ENCODE peak calls at places on chromosomes 2 and 18, in eight cellular contexts. One of them, this sample, is unnamed.

GRCh38 chr2:189566046-189566445 is 14.5 kb downstream of the SLC40A1 start:
- DNase-seq in ELR: no peak
- DNase-seq in activated gamma-delta T cell treated with Interleukin-2 at 50 U/mL for 16 hours: no peak
- DNase-seq in nephron progenitor cell: no peak
- DNase-seq in activated CD4-positive, alpha-beta T cell treated with anti-CD3 and anti-CD28 coated beads for 4 hours: no peak
- DNase-seq in NCI-H1092 treated with DMSO at 0.1 percent for 48 hours: no peak
- DNase-seq in GM13976: no peak
- DNase-seq in iris pigment epithelial cell: no peak
- DNase-seq in this sample: no peak

GRCh38 chr2:118375907-118376306 is 287.6 kb downstream of the INSIG2 start:
- DNase-seq in ELR: no peak
- DNase-seq in activated gamma-delta T cell treated with Interleukin-2 at 50 U/mL for 16 hours: no peak
- DNase-seq in nephron progenitor cell: no peak
- DNase-seq in activated CD4-positive, alpha-beta T cell treated with anti-CD3 and anti-CD28 coated beads for 4 hours: no peak
- DNase-seq in NCI-H1092 treated with DMSO at 0.1 percent for 48 hours: no peak
- DNase-seq in GM13976: no peak
- DNase-seq in iris pigment epithelial cell: no peak
- DNase-seq in this sample: no peak

GRCh38 chr2:189143930-189144329 is 35.6 kb downstream of the COL5A2 start:
- DNase-seq in ELR: peak
- DNase-seq in activated gamma-delta T cell treated with Interleukin-2 at 50 U/mL for 16 hours: no peak
- DNase-seq in nephron progenitor cell: no peak
- DNase-seq in activated CD4-positive, alpha-beta T cell treated with anti-CD3 and anti-CD28 coated beads for 4 hours: no peak
- DNase-seq in NCI-H1092 treated with DMSO at 0.1 percent for 48 hours: no peak
- DNase-seq in GM13976: no peak
- DNase-seq in iris pigment epithelial cell: peak
- DNase-seq in this sample: no peak

GRCh38 chr18:44521673-44522032 is 159.0 kb upstream of the SETBP1 start:
- DNase-seq in ELR: no peak
- DNase-seq in activated gamma-delta T cell treated with Interleukin-2 at 50 U/mL for 16 hours: no peak
- DNase-seq in nephron progenitor cell: no peak
- DNase-seq in activated CD4-positive, alpha-beta T cell treated with anti-CD3 and anti-CD28 coated beads for 4 hours: no peak
- DNase-seq in NCI-H1092 treated with DMSO at 0.1 percent for 48 hours: no peak
- DNase-seq in GM13976: no peak
- DNase-seq in iris pigment epithelial cell: no peak
- DNase-seq in this sample: no peak

GRCh38 chr2:237715459-237715947 is 83.1 kb upstream of the RBM44 start:
- DNase-seq in ELR: no peak
- DNase-seq in activated gamma-delta T cell treated with Interleukin-2 at 50 U/mL for 16 hours: no peak
- DNase-seq in nephron progenitor cell: no peak
- DNase-seq in activated CD4-positive, alpha-beta T cell treated with anti-CD3 and anti-CD28 coated beads for 4 hours: no peak
- DNase-seq in NCI-H1092 treated with DMSO at 0.1 percent for 48 hours: no peak
- DNase-seq in GM13976: no peak
- DNase-seq in iris pigment epithelial cell: no peak
- DNase-seq in this sample: no peak

GRCh38 chr18:73535189-73535588 is 612.4 kb downstream of the FBXO15 start:
- DNase-seq in ELR: no peak
- DNase-seq in activated gamma-delta T cell treated with Interleukin-2 at 50 U/mL for 16 hours: no peak
- DNase-seq in nephron progenitor cell: no peak
- DNase-seq in activated CD4-positive, alpha-beta T cell treated with anti-CD3 and anti-CD28 coated beads for 4 hours: no peak
- DNase-seq in NCI-H1092 treated with DMSO at 0.1 percent for 48 hours: no peak
- DNase-seq in GM13976: no peak
- DNase-seq in iris pigment epithelial cell: no peak
- DNase-seq in this sample: no peak

GRCh38 chr2:234033174-234033573 is 17.3 kb upstream of the SPP2 start:
- DNase-seq in ELR: peak
- DNase-seq in activated gamma-delta T cell treated with Interleukin-2 at 50 U/mL for 16 hours: no peak
- DNase-seq in nephron progenitor cell: no peak
- DNase-seq in activated CD4-positive, alpha-beta T cell treated with anti-CD3 and anti-CD28 coated beads for 4 hours: no peak
- DNase-seq in NCI-H1092 treated with DMSO at 0.1 percent for 48 hours: no peak
- DNase-seq in GM13976: no peak
- DNase-seq in iris pigment epithelial cell: peak
- DNase-seq in this sample: no peak

GRCh38 chr18:77161954-77162353 is 29.4 kb upstream of the MBP start:
- DNase-seq in ELR: peak
- DNase-seq in activated gamma-delta T cell treated with Interleukin-2 at 50 U/mL for 16 hours: no peak
- DNase-seq in nephron progenitor cell: no peak
- DNase-seq in activated CD4-positive, alpha-beta T cell treated with anti-CD3 and anti-CD28 coated beads for 4 hours: no peak
- DNase-seq in NCI-H1092 treated with DMSO at 0.1 percent for 48 hours: no peak
- DNase-seq in GM13976: no peak
- DNase-seq in iris pigment epithelial cell: no peak
- DNase-seq in this sample: no peak

GRCh38 chr2:39385172-39385571 is 51.9 kb downstream of the MAP4K3 start:
- DNase-seq in ELR: no peak
- DNase-seq in activated gamma-delta T cell treated with Interleukin-2 at 50 U/mL for 16 hours: no peak
- DNase-seq in nephron progenitor cell: no peak
- DNase-seq in activated CD4-positive, alpha-beta T cell treated with anti-CD3 and anti-CD28 coated beads for 4 hours: no peak
- DNase-seq in NCI-H1092 treated with DMSO at 0.1 percent for 48 hours: no peak
- DNase-seq in GM13976: no peak
- DNase-seq in iris pigment epithelial cell: no peak
- DNase-seq in this sample: no peak

GRCh38 chr2:95376311-95377215 is 25.9 kb upstream of the FAHD2A start:
- DNase-seq in ELR: no peak
- DNase-seq in activated gamma-delta T cell treated with Interleukin-2 at 50 U/mL for 16 hours: no peak
- DNase-seq in nephron progenitor cell: no peak
- DNase-seq in activated CD4-positive, alpha-beta T cell treated with anti-CD3 and anti-CD28 coated beads for 4 hours: no peak
- DNase-seq in NCI-H1092 treated with DMSO at 0.1 percent for 48 hours: no peak
- DNase-seq in GM13976: no peak
- DNase-seq in iris pigment epithelial cell: no peak
- DNase-seq in this sample: no peak

GRCh38 chr18:45521151-45521550 is 94.1 kb upstream of the SLC14A2 start:
- DNase-seq in ELR: no peak
- DNase-seq in activated gamma-delta T cell treated with Interleukin-2 at 50 U/mL for 16 hours: no peak
- DNase-seq in nephron progenitor cell: no peak
- DNase-seq in activated CD4-positive, alpha-beta T cell treated with anti-CD3 and anti-CD28 coated beads for 4 hours: no peak
- DNase-seq in NCI-H1092 treated with DMSO at 0.1 percent for 48 hours: no peak
- DNase-seq in GM13976: no peak
- DNase-seq in iris pigment epithelial cell: peak
- DNase-seq in this sample: no peak

GRCh38 chr2:240812721-240813120 is 7.3 kb downstream of the KIF1A start:
- DNase-seq in ELR: no peak
- DNase-seq in activated gamma-delta T cell treated with Interleukin-2 at 50 U/mL for 16 hours: no peak
- DNase-seq in nephron progenitor cell: no peak
- DNase-seq in activated CD4-positive, alpha-beta T cell treated with anti-CD3 and anti-CD28 coated beads for 4 hours: no peak
- DNase-seq in NCI-H1092 treated with DMSO at 0.1 percent for 48 hours: no peak
- DNase-seq in GM13976: no peak
- DNase-seq in iris pigment epithelial cell: no peak
- DNase-seq in this sample: no peak

GRCh38 chr2:27494284-27494943 is 586 bp downstream of the FNDC4 start:
- DNase-seq in ELR: peak
- DNase-seq in activated gamma-delta T cell treated with Interleukin-2 at 50 U/mL for 16 hours: no peak
- DNase-seq in nephron progenitor cell: no peak
- DNase-seq in activated CD4-positive, alpha-beta T cell treated with anti-CD3 and anti-CD28 coated beads for 4 hours: no peak
- DNase-seq in NCI-H1092 treated with DMSO at 0.1 percent for 48 hours: no peak
- DNase-seq in GM13976: peak
- DNase-seq in iris pigment epithelial cell: peak
- DNase-seq in this sample: no peak

GRCh38 chr2:188089896-188090295 is 201.8 kb upstream of the GULP1 start:
- DNase-seq in ELR: peak
- DNase-seq in activated gamma-delta T cell treated with Interleukin-2 at 50 U/mL for 16 hours: no peak
- DNase-seq in nephron progenitor cell: no peak
- DNase-seq in activated CD4-positive, alpha-beta T cell treated with anti-CD3 and anti-CD28 coated beads for 4 hours: no peak
- DNase-seq in NCI-H1092 treated with DMSO at 0.1 percent for 48 hours: no peak
- DNase-seq in GM13976: no peak
- DNase-seq in iris pigment epithelial cell: peak
- DNase-seq in this sample: no peak

GRCh38 chr2:216804357-216805350 is 55.2 kb downstream of the TNP1 start:
- DNase-seq in ELR: no peak
- DNase-seq in activated gamma-delta T cell treated with Interleukin-2 at 50 U/mL for 16 hours: no peak
- DNase-seq in nephron progenitor cell: no peak
- DNase-seq in activated CD4-positive, alpha-beta T cell treated with anti-CD3 and anti-CD28 coated beads for 4 hours: no peak
- DNase-seq in NCI-H1092 treated with DMSO at 0.1 percent for 48 hours: no peak
- DNase-seq in GM13976: no peak
- DNase-seq in iris pigment epithelial cell: no peak
- DNase-seq in this sample: no peak

GRCh38 chr2:160388464-160389263 is 104.9 kb downstream of the RBMS1 start:
- DNase-seq in ELR: peak
- DNase-seq in activated gamma-delta T cell treated with Interleukin-2 at 50 U/mL for 16 hours: peak
- DNase-seq in nephron progenitor cell: no peak
- DNase-seq in activated CD4-positive, alpha-beta T cell treated with anti-CD3 and anti-CD28 coated beads for 4 hours: peak
- DNase-seq in NCI-H1092 treated with DMSO at 0.1 percent for 48 hours: no peak
- DNase-seq in GM13976: no peak
- DNase-seq in iris pigment epithelial cell: no peak
- DNase-seq in this sample: peak

This sample was measured in CD8-positive, alpha-beta T cell.